ENCODE peak calls at places on chromosome 20, in five cellular contexts. K is choroid plexus epithelial cell; O is CD8-positive, alpha-beta memory T cell; E is spleen; Z is HL-60. C is an unnamed sample.

GRCh38 chr20:32829291-32830005 is 9.7 kb downstream of the MAPRE1 start:
- DNase-seq in K (no peak), O (no peak), E (no peak), Z (no peak), C (no peak)

GRCh38 chr20:1427457-1428054 is 34.7 kb upstream of the FKBP1A start:
- DNase-seq in K (peak; percentile 93), O (no peak), E (no peak), Z (no peak), C (no peak)

GRCh38 chr20:38229376-38230252 is 30.9 kb downstream of the KIAA1755 start:
- DNase-seq in K (peak; percentile 48), O (no peak), E (peak; percentile 34), Z (peak; percentile 49), C (no peak)

GRCh38 chr20:5143856-5144255 is 17.0 kb downstream of the CDS2 start:
- DNase-seq in K (no peak), O (no peak), E (no peak), Z (no peak), C (no peak)

GRCh38 chr20:50980071-50980681 is 21.6 kb downstream of the MOCS3 start:
- DNase-seq in K (peak; percentile 99), O (no peak), E (no peak), Z (peak; percentile 43), C (no peak)

GRCh38 chr20:52595492-52595891 is 376.7 kb upstream of the TSHZ2 start:
- DNase-seq in K (no peak), O (no peak), E (no peak), Z (no peak), C (no peak)

GRCh38 chr20:63889241-63890200 is 5.4 kb upstream of the DNAJC5 start:
- DNase-seq in K (peak; percentile 23), O (no peak), E (no peak), Z (no peak), C (no peak)

GRCh38 chr20:11851646-11852045 is 66.0 kb upstream of the BTBD3 start:
- DNase-seq in K (peak; percentile 10), O (no peak), E (no peak), Z (no peak), C (no peak)

GRCh38 chr20:36886859-36887778 is 11.2 kb downstream of the TLDC2 start:
- DNase-seq in K (peak; percentile 83), O (peak; percentile 66), E (peak; percentile 92), Z (peak; percentile 79), C (peak; percentile 91)

GRCh38 chr20:21981607-21982344 is 276.3 kb downstream of the PAX1 start:
- DNase-seq in K (peak; percentile 50), O (no peak), E (no peak), Z (no peak), C (peak; percentile 45)

GRCh38 chr20:9269280-9269971 is 200.5 kb downstream of the PLCB4 start:
- DNase-seq in K (peak; percentile 71), O (no peak), E (no peak), Z (no peak), C (no peak)

GRCh38 chr20:56926501-56926900 is 297.4 kb downstream of the TFAP2C start:
- DNase-seq in K (no peak), O (no peak), E (no peak), Z (no peak), C (no peak)

GRCh38 chr20:56928007-56928406 is 298.9 kb downstream of the TFAP2C start:
- DNase-seq in K (no peak), O (no peak), E (no peak), Z (no peak), C (no peak)

GRCh38 chr20:56932575-56933330 is 303.6 kb downstream of the TFAP2C start:
- DNase-seq in K (no peak), O (no peak), E (no peak), Z (no peak), C (no peak)

GRCh38 chr20:56933331-56933698 is 304.2 kb downstream of the TFAP2C start:
- DNase-seq in K (no peak), O (no peak), E (no peak), Z (no peak), C (no peak)

DNA sequence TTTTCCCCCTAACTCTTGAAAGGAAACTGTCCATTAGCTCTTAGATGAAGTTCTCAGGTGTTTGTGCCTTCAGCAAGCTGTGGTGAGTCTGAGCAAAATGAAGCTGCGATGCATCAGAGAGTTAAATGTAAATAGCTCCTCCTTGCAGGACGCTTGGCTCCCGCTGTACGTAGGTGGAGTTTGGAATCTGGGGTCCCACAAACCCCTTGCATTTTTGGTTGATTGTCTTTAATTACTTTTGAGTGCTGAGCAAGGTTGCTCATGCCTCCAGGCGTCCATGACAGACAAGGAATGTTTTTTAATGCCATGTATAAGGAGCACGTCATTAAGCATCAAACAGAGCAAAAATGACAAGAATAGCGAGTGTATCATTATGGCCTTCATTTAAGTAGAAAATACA is 300.5 kb downstream of the TFAP2C start:
- DNase-seq in K (no peak), O (no peak), E (no peak), Z (no peak), C (no peak)
- H3K4me3 ChIP-seq in K (no peak overlapping the region), O (no peak overlapping the region), E (no peak overlapping the region), Z (no peak overlapping the region), C (no peak overlapping the region)

GRCh38 chr20:58851969-58852458 is 502 bp upstream of the GNAS start:
- DNase-seq in K (no peak), O (no peak), E (no peak), Z (no peak), C (no peak)
- H3K4me3 ChIP-seq in K (peak overlapping the region; percentile 74), O (peak overlapping the region; percentile 65), E (peak overlapping the region; percentile 69), Z (no peak overlapping the region), C (peak overlapping the region; percentile 48)

DNA sequence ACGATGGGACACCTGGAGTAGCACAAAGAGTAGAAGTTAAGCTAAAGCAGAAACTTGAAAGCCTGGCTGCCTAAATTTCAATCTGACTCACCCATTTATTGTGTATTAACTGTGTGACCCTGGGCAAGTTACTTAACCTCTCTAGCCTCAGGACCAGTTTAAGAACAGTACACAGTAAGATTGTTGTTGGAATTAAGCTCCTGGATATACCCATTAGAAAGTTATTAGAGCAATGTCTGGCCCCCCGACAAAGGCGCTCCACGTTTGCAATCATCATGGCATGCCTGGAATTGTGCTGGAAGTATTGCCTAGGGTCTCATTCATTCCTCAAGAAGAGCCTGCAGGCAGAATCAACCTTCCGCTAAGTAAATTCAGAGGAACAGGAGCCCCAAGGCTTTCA is 1.4 kb downstream of the SDC4 start:
- DNase-seq in K (no peak), O (no peak), E (no peak), Z (no peak), C (no peak)
- H3K4me3 ChIP-seq in K (peak overlapping the region; percentile 85), O (no peak overlapping the region), E (peak overlapping the region; percentile 82), Z (no peak overlapping the region), C (peak overlapping the region; percentile 84)

GRCh38 chr20:59301343-59302007 is 1.1 kb downstream of the EDN3 start:
- DNase-seq in K (no peak), O (no peak), E (no peak), Z (no peak), C (no peak)
- H3K4me3 ChIP-seq in K (no peak overlapping the region), O (no peak overlapping the region), E (peak overlapping the region; percentile 55), Z (no peak overlapping the region), C (no peak overlapping the region)

DNA sequence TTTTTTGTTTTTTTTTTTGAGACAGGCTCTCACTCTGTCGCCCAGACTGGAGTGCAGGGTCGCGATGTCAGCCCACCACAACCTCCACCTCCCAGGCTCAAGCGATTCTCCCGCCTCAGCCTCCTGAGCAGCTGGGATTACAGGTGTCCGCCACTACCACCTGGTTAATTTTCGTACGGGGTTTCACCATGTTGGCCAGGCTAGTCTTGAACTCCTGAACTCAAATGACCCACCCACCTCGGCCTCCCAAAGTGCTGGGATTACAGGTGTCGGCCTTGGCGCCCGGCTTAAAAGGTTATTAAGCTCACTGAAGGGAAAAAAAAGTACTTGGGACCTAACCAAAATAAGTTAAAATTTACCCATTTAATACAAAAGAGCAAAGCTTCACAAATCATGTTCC is 1.9 kb downstream of the TCFL5 start:
- DNase-seq in K (no peak), O (no peak), E (no peak), Z (no peak), C (no peak)
- H3K4me3 ChIP-seq in K (no peak overlapping the region), O (no peak overlapping the region), E (peak overlapping the region; percentile 82), Z (no peak overlapping the region), C (no peak overlapping the region)

GRCh38 chr20:34439168-34439567 is 76.1 kb downstream of the ITCH start:
- DNase-seq in K (no peak), O (no peak), E (no peak), Z (no peak), C (no peak)

GRCh38 chr20:34448517-34448916 is 67.7 kb upstream of the DYNLRB1 start:
- DNase-seq in K (no peak), O (no peak), E (no peak), Z (no peak), C (no peak)

GRCh38 chr20:34445177-34446065 is 70.8 kb upstream of the DYNLRB1 start:
- DNase-seq in K (no peak), O (no peak), E (no peak), Z (no peak), C (no peak)

GRCh38 chr20:34443546-34443945 is 72.7 kb upstream of the DYNLRB1 start:
- DNase-seq in K (no peak), O (no peak), E (no peak), Z (no peak), C (no peak)
- H3K4me3 ChIP-seq in K (no peak overlapping the region), O (no peak overlapping the region), E (no peak overlapping the region), Z (no peak overlapping the region), C (no peak overlapping the region)